ENCODE peak calls at places on chromosomes 13 and 19, in four cellular contexts. O, F, X and D are unnamed samples.

GRCh38 chr13:34942732-34943674 is 933 bp downstream of the NBEA start:
- DNase-seq in F (peak; percentile 60), X (peak; percentile 28), O (peak; percentile 27), D (peak; percentile 67)

GRCh38 chr13:113040597-113041292 is 64.8 kb upstream of the F7 start:
- DNase-seq in O (no peak), F (no peak), X (no peak), D (no peak)

GRCh38 chr19:6733338-6734095 is 3.9 kb downstream of the GPR108 start:
- DNase-seq in O (no peak), F (no peak), X (peak; percentile 45), D (no peak)

GRCh38 chr19:46704379-46705076 is 12.4 kb downstream of the PRKD2 start:
- DNase-seq in F (peak; percentile 82), X (peak; percentile 73), O (peak; percentile 88), D (peak; percentile 80)

GRCh38 chr13:99496322-99497142 is 4.7 kb upstream of the TM9SF2 start:
- DNase-seq in F (peak; percentile 88), X (no peak), O (peak; percentile 73), D (peak; percentile 54)

GRCh38 chr19:42386974-42387707 is 3.0 kb downstream of the CNFN start:
- DNase-seq in X (peak; percentile 77), O (peak; percentile 87), F (peak; percentile 71), D (peak; percentile 80)

GRCh38 chr19:38164526-38164925 is 59.5 kb downstream of the DPF1 start:
- DNase-seq in O (no peak), X (no peak), F (no peak), D (no peak)

GRCh38 chr13:49302817-49303216 is 55.1 kb downstream of the CDADC1 start:
- DNase-seq in F (peak; percentile 63), O (no peak), X (no peak), D (no peak)

GRCh38 chr19:49716154-49716553 is 25.2 kb downstream of the CPT1C start:
- DNase-seq in O (no peak), F (no peak), X (no peak), D (no peak)

GRCh38 chr19:871446-872265 is 12.2 kb downstream of the CFD start:
- DNase-seq in X (no peak), F (no peak), O (no peak), D (peak; percentile 49)

GRCh38 chr13:99990045-99990977 is 8.7 kb downstream of the ZIC2 start:
- DNase-seq in F (no peak), O (no peak), X (no peak), D (no peak)

GRCh38 chr13:48068952-48069351 is 26.0 kb downstream of the MED4 start:
- DNase-seq in F (no peak), O (no peak), X (no peak), D (no peak)

GRCh38 chr13:101397742-101398141 is 18.6 kb downstream of the NALCN start:
- DNase-seq in X (no peak), F (no peak), O (no peak), D (no peak)

GRCh38 chr13:75226755-75227435 is 255.1 kb downstream of the TBC1D4 start:
- DNase-seq in F (no peak), X (no peak), O (no peak), D (no peak)

GRCh38 chr13:93635687-93636086 is 409.1 kb downstream of the GPC6 start:
- DNase-seq in F (peak; percentile 62), X (no peak), O (no peak), D (no peak)

GRCh38 chr13:24680258-24680920 is at the start of gene ATP12A:
- DNase-seq in F (no peak), X (no peak), O (peak; percentile 46), D (no peak)

GRCh38 chr13:24511019-24511823 is 1.4 kb downstream of the PARP4 start:
- DNase-seq in F (no peak), X (peak; percentile 72), O (peak; percentile 66), D (no peak)

GRCh38 chr13:108926848-108927247 is 297.4 kb downstream of the MYO16 start:
- DNase-seq in O (no peak), F (no peak), X (no peak), D (no peak)

GRCh38 chr19:18469245-18470107 is 31.5 kb upstream of the ISYNA1 start:
- DNase-seq in O (peak; percentile 73), X (peak; percentile 45), F (peak; percentile 80), D (peak; percentile 73)

GRCh38 chr19:1700733-1701663 is 48.6 kb upstream of the TCF3 start:
- DNase-seq in X (no peak), F (no peak), O (no peak), D (no peak)

GRCh38 chr13:102041544-102041943 is 360.3 kb downstream of the FGF14 start:
- DNase-seq in F (no peak), X (no peak), O (no peak), D (no peak)

GRCh38 chr19:17249887-17250548 is 4.3 kb upstream of the NR2F6 start:
- DNase-seq in O (no peak), F (no peak), X (no peak), D (no peak)

GRCh38 chr19:33132425-33132824 is 511 bp downstream of the WDR88 start:
- DNase-seq in O (no peak), F (no peak), X (no peak), D (no peak)

GRCh38 chr13:39394811-39395685 is 207.9 kb downstream of the LHFPL6 start:
- DNase-seq in X (no peak), F (no peak), O (no peak), D (no peak)

GRCh38 chr13:42981317-42981716 is 10.7 kb downstream of the EPSTI1 start:
- DNase-seq in X (no peak), F (no peak), O (no peak), D (no peak)

GRCh38 chr19:14146789-14147216 is 10.4 kb upstream of the ASF1B start:
- DNase-seq in F (no peak), X (no peak), O (no peak), D (no peak)

GRCh38 chr13:27967736-27968315 is 1.3 kb downstream of the CDX2 start:
- DNase-seq in F (no peak), O (no peak), X (no peak), D (no peak)

GRCh38 chr13:111204438-111205177 is 89.5 kb downstream of the ARHGEF7 start:
- DNase-seq in X (no peak), O (no peak), F (peak; percentile 87), D (no peak)

GRCh38 chr13:43284162-43284561 is 260.8 kb downstream of the DNAJC15 start:
- DNase-seq in F (no peak), X (no peak), O (no peak), D (no peak)

GRCh38 chr13:106612688-106613087 is 44.8 kb upstream of the ARGLU1 start:
- DNase-seq in O (peak; percentile 56), F (no peak), X (no peak), D (peak; percentile 51)

GRCh38 chr13:20016649-20017364 is 58.3 kb downstream of the ZMYM2 start:
- DNase-seq in F (no peak), X (no peak), O (no peak), D (no peak)

GRCh38 chr19:10430505-10431253 is 10.3 kb downstream of the PDE4A start:
- DNase-seq in O (peak; percentile 68), F (peak; percentile 71), X (no peak), D (peak; percentile 56)

GRCh38 chr13:39144941-39145533 is 106.8 kb downstream of the NHLRC3 start:
- DNase-seq in X (peak; percentile 32), O (peak; percentile 52), F (peak; percentile 77), D (peak; percentile 33)

GRCh38 chr19:29630661-29631060 is 24.6 kb downstream of the POP4 start:
- DNase-seq in F (no peak), O (no peak), X (no peak), D (no peak)

GRCh38 chr19:51027126-51027806 is 850 bp upstream of the KLK11 start:
- DNase-seq in X (no peak), O (no peak), F (no peak), D (no peak)

GRCh38 chr19:16370671-16371391 is 46.2 kb downstream of the KLF2 start:
- DNase-seq in F (no peak), O (no peak), X (peak; percentile 36), D (no peak)

GRCh38 chr19:45599286-45599685 is 2.7 kb downstream of the GPR4 start:
- DNase-seq in F (no peak), O (no peak), X (no peak), D (peak; percentile 35)

GRCh38 chr13:36432106-36432544 is at the start of gene CCNA1:
- DNase-seq in F (no peak), O (peak; percentile 19), X (no peak), D (peak; percentile 58)

GRCh38 chr13:36310417-36311108 is 12.9 kb upstream of the CCDC169 start:
- DNase-seq in X (no peak), F (no peak), O (no peak), D (no peak)

GRCh38 chr19:53409505-53410204 is 14.7 kb downstream of the ZNF765 start:
- DNase-seq in X (no peak), O (no peak), F (no peak), D (no peak)
- H3K9me3 ChIP-seq in X (peaks cover 53% of the 10 kb centered on the region), O (peaks cover 24% of the 10 kb centered on the region), F (peaks cover 59% of the 10 kb centered on the region), D (no peaks in the 10 kb centered on the region)

DNA sequence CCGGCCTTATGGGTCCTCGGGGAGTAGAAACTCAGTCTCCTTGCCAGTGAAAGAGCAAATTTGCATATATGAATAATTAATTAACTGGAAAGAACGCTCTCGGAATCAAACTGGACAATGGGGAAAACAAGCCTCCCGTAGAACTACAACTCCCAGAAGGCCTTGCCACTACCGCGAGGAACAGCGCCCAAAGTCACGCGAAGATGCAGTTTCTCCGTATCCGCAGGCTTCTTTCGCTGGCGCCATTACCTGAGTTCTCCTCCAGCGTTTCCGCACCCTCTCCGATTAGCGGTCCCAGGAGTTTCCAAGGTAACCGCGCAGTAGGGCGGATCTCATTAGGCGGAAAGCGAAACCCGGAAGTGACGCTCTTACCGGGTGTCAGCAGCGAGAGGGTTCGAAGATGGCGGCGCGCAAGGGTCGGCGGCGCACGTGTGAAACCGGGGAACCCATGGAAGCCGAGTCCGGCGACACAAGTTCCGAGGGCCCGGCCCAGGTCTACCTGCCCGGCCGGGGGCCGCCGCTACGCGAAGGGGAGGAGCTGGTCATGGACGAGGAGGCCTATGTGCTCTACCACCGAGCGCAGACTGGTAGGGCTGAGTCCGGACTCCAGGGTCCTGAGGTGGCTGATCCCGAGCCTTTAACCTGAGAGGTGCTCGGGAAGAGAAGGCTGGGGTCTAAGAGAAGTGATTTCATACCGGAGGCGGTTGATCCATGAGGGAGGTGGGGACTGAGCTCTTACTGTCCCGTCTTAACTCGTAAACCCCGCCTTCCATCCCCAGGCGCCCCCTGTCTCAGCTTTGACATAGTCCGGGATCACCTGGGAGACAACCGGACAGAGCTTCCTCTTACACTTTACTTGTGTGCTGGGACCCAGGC is at the start of gene GRWD1:
- DNase-seq in O (peak; percentile 93), F (peak; percentile 96), X (peak; percentile 95), D (peak; percentile 91)
- TF ChIP-seq CTCF in O (no peak), F (no peak), X (peak; percentile 50), D (peak; percentile 19)

GRCh38 chr19:13014101-13014920 is 19.0 kb downstream of the NFIX start:
- DNase-seq in X (no peak), O (no peak), F (peak; percentile 66), D (no peak)
- H3K4me3 ChIP-seq in X (no peak overlapping the region), O (no peak overlapping the region), F (peak overlapping the region; percentile 57), D (no peak overlapping the region)

GRCh38 chr19:2793126-2793525 is 7.8 kb downstream of the THOP1 start:
- DNase-seq in O (no peak), F (no peak), X (no peak), D (no peak)

GRCh38 chr19:2791876-2792275 is 6.6 kb downstream of the THOP1 start:
- DNase-seq in O (no peak), F (no peak), X (no peak), D (peak; percentile 36)

GRCh38 chr19:2791440-2791839 is 6.1 kb downstream of the THOP1 start:
- DNase-seq in F (no peak), O (no peak), X (no peak), D (no peak)

GRCh38 chr19:2790194-2790556 is 4.9 kb downstream of the THOP1 start:
- DNase-seq in F (no peak), O (no peak), X (no peak), D (no peak)

GRCh38 chr19:2790557-2791271 is 5.4 kb downstream of the THOP1 start:
- DNase-seq in O (no peak), F (no peak), X (no peak), D (no peak)
- H3K9me3 ChIP-seq in O (no peaks in the 10 kb centered on the region), F (no peaks in the 10 kb centered on the region), X (no peaks in the 10 kb centered on the region), D (no peaks in the 10 kb centered on the region)